ENCODE peak calls at places on chromosomes 12 and 14, in four cellular contexts. H is RWPE2; I is naive thymus-derived CD4-positive, alpha-beta T cell; R is heart left ventricle. E is an unnamed sample.

GRCh38 chr14:29111554-29111953 is 345.0 kb downstream of the FOXG1 start:
- DNase-seq in I (no peak), R (no peak), H (no peak), E (no peak)

GRCh38 chr12:115922952-115923564 is 354.4 kb downstream of the MED13L start:
- DNase-seq in I (no peak), R (no peak), H (no peak), E (no peak)

GRCh38 chr14:32038876-32039275 is 38.2 kb upstream of the ARHGAP5 start:
- DNase-seq in H (no peak), I (no peak), R (no peak), E (no peak)

GRCh38 chr12:123149828-123150272 is 1.0 kb downstream of the PITPNM2 start:
- DNase-seq in H (no peak), R (no peak), I (no peak), E (no peak)

GRCh38 chr12:12506541-12506940 is 56.1 kb downstream of the DUSP16 start:
- DNase-seq in R (peak), H (no peak), I (no peak), E (no peak)

GRCh38 chr14:90518941-90519256 is 122.1 kb downstream of the CALM1 start:
- DNase-seq in I (peak), R (peak), H (no peak), E (no peak)

GRCh38 chr12:108484845-108485244 is 30.2 kb upstream of the FICD start:
- DNase-seq in H (no peak), R (no peak), I (no peak), E (no peak)

GRCh38 chr12:24724765-24725307 is 224.1 kb downstream of the BCAT1 start:
- DNase-seq in R (no peak), H (no peak), I (no peak), E (no peak)

GRCh38 chr12:123150273-123150803 is 552 bp downstream of the PITPNM2 start:
- DNase-seq in I (peak), R (peak), H (no peak), E (peak)

GRCh38 chr12:13114251-13115052 is 11.0 kb upstream of the GSG1 start:
- DNase-seq in H (no peak), R (no peak), I (no peak), E (no peak)

GRCh38 chr12:53789570-53789969 is 37.8 kb upstream of the CISTR start:
- DNase-seq in I (no peak), R (no peak), H (no peak), E (no peak)

GRCh38 chr12:57258977-57259970 is 8.3 kb upstream of the STAC3 start:
- DNase-seq in H (no peak), R (peak), I (no peak), E (peak)

GRCh38 chr12:119180380-119181040 is 1.8 kb downstream of the HSPB8 start:
- DNase-seq in I (no peak), R (no peak), H (no peak), E (no peak)

GRCh38 chr12:19695244-19696098 is 256.2 kb downstream of the AEBP2 start:
- DNase-seq in R (no peak), H (no peak), I (no peak), E (no peak)
- H3K27ac ChIP-seq in R (no peak), H (no peak), I (no peak), E (no peak)

DNA sequence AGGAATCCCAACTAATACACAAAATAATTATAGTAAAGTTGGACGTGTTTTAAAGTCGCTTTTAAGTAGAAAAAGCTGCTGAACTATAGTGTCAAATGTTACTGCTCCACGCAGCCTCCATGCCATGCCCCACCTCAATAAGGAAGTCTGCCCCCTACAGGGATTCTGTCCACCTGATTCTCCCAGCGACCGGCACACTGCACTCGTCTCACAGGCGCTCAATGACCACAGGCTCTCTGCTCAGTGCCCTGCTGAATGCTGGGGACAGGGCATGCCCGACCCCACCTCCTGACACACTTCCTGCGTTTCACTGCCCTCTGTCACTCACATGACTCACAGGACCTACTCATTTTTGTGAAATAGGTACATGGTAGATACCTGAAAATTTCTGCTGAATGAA is 48.9 kb downstream of the BDKRB1 start:
- DNase-seq in R (no peak), H (no peak), I (no peak), E (no peak)
- H3K27ac ChIP-seq in R (no peak), H (no peak), I (no peak), E (no peak)

GRCh38 chr14:91898256-91898843 is 31.0 kb upstream of the TC2N start:
- DNase-seq in R (no peak), H (no peak), I (no peak), E (no peak)

GRCh38 chr14:91899213-91899612 is 31.9 kb upstream of the TC2N start:
- DNase-seq in I (no peak), H (no peak), R (no peak), E (no peak)

GRCh38 chr14:91896419-91896818 is 29.1 kb upstream of the TC2N start:
- DNase-seq in I (no peak), H (no peak), R (no peak), E (no peak)

GRCh38 chr14:91899777-91900176 is 32.4 kb upstream of the TC2N start:
- DNase-seq in R (no peak), H (no peak), I (no peak), E (no peak)

GRCh38 chr14:91897121-91897701 is 29.9 kb upstream of the TC2N start:
- DNase-seq in I (no peak), R (peak), H (no peak), E (peak)
- H3K27ac ChIP-seq in I (no peak), R (peak), H (no peak), E (peak)

GRCh38 chr12:15240898-15241297 is 19.7 kb upstream of the RERG start:
- DNase-seq in R (no peak), I (no peak), H (no peak), E (no peak)

GRCh38 chr12:15243102-15243501 is 21.9 kb upstream of the RERG start:
- DNase-seq in H (no peak), R (no peak), I (no peak), E (no peak)

GRCh38 chr12:15244341-15244740 is 23.1 kb upstream of the RERG start:
- DNase-seq in I (no peak), H (no peak), R (no peak), E (no peak)

DNA sequence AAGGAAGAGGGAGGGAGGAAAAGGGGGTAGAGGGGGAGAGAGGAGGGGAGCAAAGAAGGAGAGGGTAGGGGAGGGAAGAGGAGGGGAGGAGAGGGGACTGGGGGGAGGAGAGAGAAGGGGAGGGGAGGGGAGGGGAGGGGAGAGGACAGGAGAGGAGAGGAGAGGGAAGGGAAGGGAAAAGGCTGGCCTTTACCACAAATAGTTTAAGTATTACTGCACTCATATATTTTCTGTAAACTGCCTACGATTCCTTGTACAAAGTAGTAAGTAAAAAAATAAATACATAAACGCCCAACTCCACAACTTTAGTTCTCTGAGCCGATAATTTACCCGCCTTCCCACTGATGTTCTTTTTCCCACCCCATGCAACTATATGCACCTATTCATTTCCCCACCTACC is 23.7 kb upstream of the RERG start:
- DNase-seq in I (no peak), H (no peak), R (no peak), E (no peak)
- H3K27ac ChIP-seq in I (no peak), H (no peak), R (no peak), E (no peak)

GRCh38 chr12:130104596-130105253 is 57.5 kb upstream of the FZD10 start:
- DNase-seq in I (no peak), R (no peak), H (no peak), E (no peak)
- H3K27ac ChIP-seq in I (no peak), R (no peak), H (no peak), E (no peak)

GRCh38 chr12:105469182-105469581 is 138.7 kb downstream of the C12orf75 start:
- DNase-seq in R (no peak), H (no peak), I (no peak), E (no peak)
- H3K27ac ChIP-seq in R (peak), H (no peak), I (no peak), E (peak)

GRCh38 chr12:51245476-51246253 is 7.0 kb downstream of the DAZAP2 start:
- DNase-seq in I (no peak), R (no peak), H (no peak), E (no peak)
- H3K27ac ChIP-seq in I (peak), R (peak), H (peak), E (peak)

DNA sequence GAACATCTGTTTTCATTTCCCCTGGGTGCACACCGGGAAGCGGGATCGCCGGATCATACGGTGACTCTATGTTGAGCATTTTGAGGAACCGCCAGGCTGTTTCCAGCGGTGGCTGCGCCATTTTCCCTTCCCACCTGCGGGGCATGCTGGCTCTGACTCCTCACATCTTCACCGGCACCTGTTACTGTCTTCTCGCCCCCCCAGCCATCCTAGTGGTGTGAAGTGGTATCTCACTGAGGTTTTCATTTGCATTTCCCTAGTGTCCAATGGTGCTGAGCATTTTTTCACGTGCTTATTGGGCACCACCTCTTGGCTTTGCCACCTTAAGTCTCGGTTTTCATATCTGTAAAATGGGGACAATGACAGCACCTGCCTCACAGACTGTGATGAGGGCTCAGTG is 44.1 kb upstream of the EML1 start:
- DNase-seq in H (no peak), R (no peak), I (no peak), E (no peak)
- H3K27ac ChIP-seq in H (no peak), R (no peak), I (no peak), E (peak)

GRCh38 chr12:6072302-6072752 is 52.1 kb downstream of the VWF start:
- DNase-seq in H (no peak), I (no peak), R (peak), E (no peak)

GRCh38 chr12:6069452-6070093 is 54.9 kb downstream of the VWF start:
- DNase-seq in H (no peak), I (peak), R (no peak), E (no peak)

GRCh38 chr12:6068226-6068625 is 56.2 kb downstream of the VWF start:
- DNase-seq in H (no peak), I (no peak), R (no peak), E (no peak)

GRCh38 chr12:6073426-6073825 is 51.0 kb downstream of the VWF start:
- DNase-seq in I (no peak), H (no peak), R (no peak), E (no peak)

GRCh38 chr12:6070472-6071257 is 53.8 kb downstream of the VWF start:
- DNase-seq in R (no peak), I (no peak), H (no peak), E (no peak)
- H3K27ac ChIP-seq in R (peak), I (no peak), H (no peak), E (peak)

E was measured in left ventricle myocardium inferior.